ENCODE peak calls at places on chromosomes 12 and 14, in five cellular contexts. One of them, this sample, is unnamed.
A peak's percentile ranks its signal among the peaks of the same experiment; 100 is the strongest.

GRCh38 chr12:95424271-95424994 is 49.5 kb upstream of the METAP2 start:
- DNase-seq in psoas muscle: no peak
- DNase-seq in heart right ventricle: peak; percentile 6
- DNase-seq in HCT116: peak; percentile 16
- DNase-seq in ascending aorta: no peak
- DNase-seq in this sample: peak; percentile 35

GRCh38 chr12:108614639-108615038 is 16.8 kb upstream of the TMEM119 start:
- DNase-seq in HCT116: no peak
- DNase-seq in ascending aorta: no peak
- DNase-seq in heart right ventricle: no peak
- DNase-seq in psoas muscle: no peak
- DNase-seq in this sample: no peak

GRCh38 chr12:92927436-92928116 is 1.5 kb downstream of the EEA1 start:
- DNase-seq in heart right ventricle: no peak
- DNase-seq in HCT116: no peak
- DNase-seq in psoas muscle: no peak
- DNase-seq in ascending aorta: no peak
- DNase-seq in this sample: no peak

GRCh38 chr14:91910201-91910600 is 37.3 kb downstream of the FBLN5 start:
- DNase-seq in HCT116: no peak
- DNase-seq in ascending aorta: no peak
- DNase-seq in heart right ventricle: no peak
- DNase-seq in psoas muscle: no peak
- DNase-seq in this sample: no peak

GRCh38 chr12:65703176-65703575 is 121.1 kb upstream of the HMGA2 start:
- DNase-seq in heart right ventricle: no peak
- DNase-seq in ascending aorta: no peak
- DNase-seq in HCT116: no peak
- DNase-seq in psoas muscle: no peak
- DNase-seq in this sample: no peak

GRCh38 chr14:67636361-67636919 is 16.7 kb downstream of the ARG2 start:
- DNase-seq in ascending aorta: no peak
- DNase-seq in heart right ventricle: no peak
- DNase-seq in psoas muscle: no peak
- DNase-seq in HCT116: no peak
- DNase-seq in this sample: no peak

GRCh38 chr14:70156602-70157001 is 32.1 kb downstream of the SLC8A3 start:
- DNase-seq in HCT116: no peak
- DNase-seq in heart right ventricle: no peak
- DNase-seq in ascending aorta: no peak
- DNase-seq in psoas muscle: peak; percentile 81
- DNase-seq in this sample: no peak

GRCh38 chr12:113242018-113242418 is 20.8 kb downstream of the TPCN1 start:
- DNase-seq in ascending aorta: no peak
- DNase-seq in psoas muscle: peak; percentile 74
- DNase-seq in heart right ventricle: no peak
- DNase-seq in HCT116: no peak
- DNase-seq in this sample: peak; percentile 64

GRCh38 chr12:68400231-68400829 is 68.2 kb upstream of the MDM1 start:
- DNase-seq in HCT116: no peak
- DNase-seq in heart right ventricle: no peak
- DNase-seq in ascending aorta: no peak
- DNase-seq in psoas muscle: no peak
- DNase-seq in this sample: no peak

GRCh38 chr12:45215419-45216296 is at the start of gene ANO6:
- DNase-seq in HCT116: peak; percentile 78
- DNase-seq in psoas muscle: peak; percentile 93
- DNase-seq in ascending aorta: peak; percentile 95
- DNase-seq in heart right ventricle: peak; percentile 88
- DNase-seq in this sample: peak; percentile 61

GRCh38 chr12:45216983-45217485 is 1.1 kb downstream of the ANO6 start:
- DNase-seq in heart right ventricle: no peak
- DNase-seq in ascending aorta: no peak
- DNase-seq in HCT116: no peak
- DNase-seq in psoas muscle: no peak
- DNase-seq in this sample: no peak

GRCh38 chr12:45217846-45218245 is 2.0 kb downstream of the ANO6 start:
- DNase-seq in ascending aorta: no peak
- DNase-seq in psoas muscle: no peak
- DNase-seq in heart right ventricle: no peak
- DNase-seq in HCT116: no peak
- DNase-seq in this sample: peak; percentile 50

GRCh38 chr12:45214739-45215418 is 1.0 kb upstream of the ANO6 start:
- DNase-seq in psoas muscle: no peak
- DNase-seq in HCT116: no peak
- DNase-seq in heart right ventricle: no peak
- DNase-seq in ascending aorta: no peak
- DNase-seq in this sample: no peak

GRCh38 chr12:45216297-45216982 is 545 bp downstream of the ANO6 start:
- DNase-seq in heart right ventricle: peak; percentile 44
- DNase-seq in ascending aorta: peak; percentile 78
- DNase-seq in HCT116: no peak
- DNase-seq in psoas muscle: peak; percentile 72
- DNase-seq in this sample: no peak
- TF ChIP-seq CTCF in heart right ventricle: no peak
- TF ChIP-seq CTCF in ascending aorta: peak; percentile 32
- TF ChIP-seq CTCF in HCT116: no peak
- TF ChIP-seq CTCF in psoas muscle: peak; percentile 47
- TF ChIP-seq CTCF in this sample: peak; percentile 26

GRCh38 chr12:25675808-25676207 is 122.7 kb upstream of the LMNTD1 start:
- DNase-seq in heart right ventricle: no peak
- DNase-seq in ascending aorta: no peak
- DNase-seq in HCT116: no peak
- DNase-seq in psoas muscle: no peak
- DNase-seq in this sample: no peak
- H3K4me3 ChIP-seq in heart right ventricle: no peak overlapping the region
- H3K4me3 ChIP-seq in ascending aorta: no peak overlapping the region
- H3K4me3 ChIP-seq in HCT116: no peak overlapping the region
- H3K4me3 ChIP-seq in psoas muscle: no peak overlapping the region
- H3K4me3 ChIP-seq in this sample: no peak overlapping the region

GRCh38 chr12:54296393-54297121 is 4.3 kb downstream of the NFE2 start:
- DNase-seq in ascending aorta: no peak
- DNase-seq in psoas muscle: no peak
- DNase-seq in heart right ventricle: no peak
- DNase-seq in HCT116: no peak
- DNase-seq in this sample: no peak
- TF ChIP-seq CTCF in ascending aorta: no peak
- TF ChIP-seq CTCF in psoas muscle: no peak
- TF ChIP-seq CTCF in heart right ventricle: no peak
- TF ChIP-seq CTCF in HCT116: no peak
- TF ChIP-seq CTCF in this sample: no peak

GRCh38 chr12:119807380-119807779 is 69.7 kb downstream of the CIT start:
- DNase-seq in psoas muscle: no peak
- DNase-seq in heart right ventricle: no peak
- DNase-seq in ascending aorta: no peak
- DNase-seq in HCT116: no peak
- DNase-seq in this sample: peak; percentile 46

GRCh38 chr12:119803391-119803791 is 73.7 kb downstream of the CIT start:
- DNase-seq in psoas muscle: no peak
- DNase-seq in heart right ventricle: no peak
- DNase-seq in HCT116: no peak
- DNase-seq in ascending aorta: no peak
- DNase-seq in this sample: no peak

GRCh38 chr12:119809023-119809422 is 68.1 kb downstream of the CIT start:
- DNase-seq in ascending aorta: no peak
- DNase-seq in psoas muscle: no peak
- DNase-seq in heart right ventricle: no peak
- DNase-seq in HCT116: no peak
- DNase-seq in this sample: no peak

GRCh38 chr12:119804011-119804641 is 73.0 kb downstream of the CIT start:
- DNase-seq in heart right ventricle: peak; percentile 47
- DNase-seq in ascending aorta: peak; percentile 67
- DNase-seq in HCT116: peak; percentile 33
- DNase-seq in psoas muscle: peak; percentile 87
- DNase-seq in this sample: no peak

GRCh38 chr12:119808441-119808840 is 68.7 kb downstream of the CIT start:
- DNase-seq in heart right ventricle: no peak
- DNase-seq in ascending aorta: no peak
- DNase-seq in HCT116: no peak
- DNase-seq in psoas muscle: no peak
- DNase-seq in this sample: no peak
- H3K4me3 ChIP-seq in heart right ventricle: no peak overlapping the region
- H3K4me3 ChIP-seq in ascending aorta: no peak overlapping the region
- H3K4me3 ChIP-seq in HCT116: no peak overlapping the region
- H3K4me3 ChIP-seq in psoas muscle: no peak overlapping the region
- H3K4me3 ChIP-seq in this sample: no peak overlapping the region

GRCh38 chr14:20935303-20935984 is 19.8 kb upstream of the RNASE2 start:
- DNase-seq in HCT116: no peak
- DNase-seq in heart right ventricle: no peak
- DNase-seq in psoas muscle: no peak
- DNase-seq in ascending aorta: no peak
- DNase-seq in this sample: no peak

DNA sequence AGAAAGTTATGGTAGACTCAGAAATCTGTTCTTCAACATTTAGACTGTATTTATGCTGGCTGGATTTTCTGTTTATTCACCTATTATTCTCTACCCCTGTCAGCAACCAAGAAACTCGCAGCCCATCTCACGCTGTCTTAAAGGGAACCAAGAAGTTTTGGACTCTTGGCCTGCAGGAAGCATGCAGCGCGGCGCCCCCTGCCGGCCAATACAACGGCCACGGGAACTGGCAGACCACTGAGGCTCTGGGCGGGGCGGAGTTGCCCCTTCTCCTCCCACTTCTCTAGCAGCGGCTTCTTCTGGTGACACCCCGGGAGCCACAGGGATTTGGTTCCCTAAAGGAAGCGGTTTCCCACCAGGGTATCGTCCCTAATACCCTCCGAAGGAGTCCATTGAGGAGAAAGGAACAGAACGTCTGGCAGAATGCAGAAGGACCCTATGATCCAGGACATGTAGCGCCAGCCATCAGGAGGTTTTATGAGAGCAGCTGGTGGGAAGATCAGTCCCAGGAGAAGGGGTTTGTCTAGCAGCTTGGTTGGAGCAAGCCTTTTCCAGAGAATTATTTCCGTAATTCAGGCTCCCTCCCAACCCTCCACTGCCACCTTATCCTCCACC is 21.0 kb upstream of the RNASE2 start:
- DNase-seq in psoas muscle: peak; percentile 53
- DNase-seq in HCT116: peak; percentile 62
- DNase-seq in ascending aorta: peak; percentile 65
- DNase-seq in heart right ventricle: peak; percentile 5
- DNase-seq in this sample: peak; percentile 0
- TF ChIP-seq CTCF in psoas muscle: peak; percentile 8
- TF ChIP-seq CTCF in HCT116: peak; percentile 47
- TF ChIP-seq CTCF in ascending aorta: peak; percentile 23
- TF ChIP-seq CTCF in heart right ventricle: peak; percentile 21
- TF ChIP-seq CTCF in this sample: peak; percentile 52